ENCODE peak calls at places on chromosomes 2 and 18, in nine cellular contexts. P is esophagus squamous epithelium, W is HAP-1, G is prostate gland, S is GM23248, A is tibial artery, V is skeletal muscle cell, Z is fibroblast of villous mesenchyme, N is cardiac fibroblast. X is an unnamed sample.

GRCh38 chr2:150480241-150480640 is 7.2 kb downstream of the RND3 start:
- DNase-seq in P (no peak), W (no peak), G (no peak), S (peak; percentile 85), A (no peak), V (no peak), Z (peak; percentile 63), N (peak; percentile 61), X (peak; percentile 68)

GRCh38 chr2:235551965-235552364 is 58.1 kb downstream of the AGAP1 start:
- DNase-seq in P (no peak), W (peak; percentile 54), G (peak; percentile 75), S (peak; percentile 53), A (no peak), V (no peak), Z (peak; percentile 56), N (peak; percentile 56), X (peak; percentile 64)

GRCh38 chr2:54609647-54610046 is 113.8 kb upstream of the EML6 start:
- DNase-seq in P (no peak), W (no peak), G (no peak), S (no peak), A (no peak), V (no peak), Z (no peak), N (no peak), X (no peak)

GRCh38 chr2:241609859-241610793 is 26.8 kb downstream of the THAP4 start:
- DNase-seq in P (peak; percentile 52), W (peak; percentile 96), G (peak; percentile 72), S (peak; percentile 95), A (peak; percentile 89), V (peak; percentile 50), Z (peak; percentile 87), N (peak; percentile 81), X (peak; percentile 78)

GRCh38 chr2:153163055-153163454 is 315.5 kb downstream of the RPRM start:
- DNase-seq in P (no peak), W (peak; percentile 69), G (peak; percentile 9), S (peak; percentile 24), A (no peak), V (no peak), Z (peak; percentile 27), N (peak; percentile 7), X (peak; percentile 1)

GRCh38 chr18:23282437-23282781 is 147.1 kb downstream of the CABLES1 start:
- DNase-seq in P (no peak), W (no peak), G (no peak), S (no peak), A (no peak), V (no peak), Z (no peak), N (no peak), X (no peak)

GRCh38 chr18:51621103-51621969 is 423.9 kb upstream of the MEX3C start:
- DNase-seq in P (no peak), W (peak; percentile 71), G (no peak), S (peak; percentile 69), A (no peak), V (no peak), Z (peak; percentile 26), N (peak; percentile 57), X (peak; percentile 75)

GRCh38 chr2:173075781-173076556 is at the start of gene MAP3K20:
- DNase-seq in P (no peak), W (peak; percentile 73), G (peak; percentile 75), S (peak; percentile 87), A (peak; percentile 91), V (no peak), Z (peak; percentile 72), N (peak; percentile 66), X (peak; percentile 82)

GRCh38 chr2:127043367-127044164 is 63.4 kb downstream of the BIN1 start:
- DNase-seq in P (no peak), W (no peak), G (no peak), S (no peak), A (no peak), V (no peak), Z (no peak), N (no peak), X (no peak)

GRCh38 chr2:176105078-176105726 is 1.9 kb upstream of the HOXD11 start:
- DNase-seq in P (no peak), W (no peak), G (no peak), S (peak; percentile 80), A (no peak), V (no peak), Z (peak; percentile 47), N (no peak), X (no peak)
- H3K4me3 ChIP-seq in P (no peak overlapping the region), W (no peak overlapping the region), G (peak overlapping the region; percentile 45), S (peak overlapping the region; percentile 88), A (peak overlapping the region; percentile 5), V (no peak overlapping the region), Z (peak overlapping the region; percentile 63), N (no peak overlapping the region), X (no peak overlapping the region)

GRCh38 chr2:109067829-109068152 is 61.2 kb upstream of the SH3RF3 start:
- DNase-seq in P (no peak), W (no peak), G (no peak), S (no peak), A (no peak), V (no peak), Z (no peak), N (no peak), X (no peak)

GRCh38 chr2:109066501-109066900 is 62.5 kb upstream of the SH3RF3 start:
- DNase-seq in P (no peak), W (no peak), G (no peak), S (no peak), A (no peak), V (no peak), Z (no peak), N (no peak), X (no peak)

GRCh38 chr2:109064660-109065306 is 64.2 kb upstream of the SH3RF3 start:
- DNase-seq in P (no peak), W (no peak), G (no peak), S (no peak), A (no peak), V (no peak), Z (no peak), N (no peak), X (no peak)

GRCh38 chr2:109065335-109065734 is 63.7 kb upstream of the SH3RF3 start:
- DNase-seq in P (no peak), W (no peak), G (no peak), S (no peak), A (no peak), V (no peak), Z (no peak), N (no peak), X (no peak)

DNA sequence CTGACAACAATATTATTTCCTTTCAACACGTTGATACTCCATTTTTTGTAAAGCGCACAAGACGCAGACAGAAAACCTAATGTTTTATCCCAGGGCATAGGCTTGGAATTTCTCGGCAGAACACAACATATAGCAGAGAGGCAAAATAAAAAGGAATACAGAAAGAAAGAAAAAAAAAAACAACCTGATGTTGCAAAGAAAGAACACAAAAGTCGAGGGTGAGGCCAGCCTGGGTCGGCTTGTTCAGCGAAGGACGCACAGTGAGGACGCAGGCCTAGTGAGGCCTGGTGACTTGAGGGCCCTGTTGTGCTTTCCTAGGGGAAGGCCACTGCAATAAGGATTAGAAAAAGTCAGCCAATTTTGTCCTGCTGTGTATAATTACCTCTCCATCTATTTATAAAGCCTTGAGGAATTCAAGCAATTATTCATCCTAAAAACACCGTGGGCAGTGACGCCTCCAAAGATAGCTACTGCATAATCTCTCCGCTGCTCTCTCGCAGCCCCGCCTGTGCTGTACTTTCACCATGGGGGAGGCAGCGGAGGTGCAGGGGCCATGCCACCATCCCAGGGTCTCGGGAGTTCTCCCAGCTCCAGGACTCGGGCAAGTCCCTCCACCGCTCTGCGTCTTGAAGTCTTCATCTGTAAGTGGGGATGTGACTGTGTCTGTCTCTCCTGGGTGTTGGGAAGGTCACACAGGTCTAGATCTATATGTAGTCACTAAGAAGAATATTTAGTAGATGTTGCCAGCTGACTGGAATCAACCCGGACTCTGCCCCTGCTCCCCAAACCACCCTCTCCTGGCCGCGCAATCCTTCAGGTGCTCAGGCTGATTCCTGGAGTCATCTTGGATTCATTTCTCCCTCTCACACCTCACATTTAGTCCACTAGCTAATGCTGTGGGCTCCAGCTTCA is 61.8 kb upstream of the SH3RF3 start:
- DNase-seq in P (no peak), W (no peak), G (no peak), S (no peak), A (no peak), V (no peak), Z (no peak), N (no peak), X (no peak)
- H3K4me3 ChIP-seq in P (no peak overlapping the region), W (no peak overlapping the region), G (no peak overlapping the region), S (no peak overlapping the region), A (no peak overlapping the region), V (no peak overlapping the region), Z (no peak overlapping the region), N (no peak overlapping the region), X (no peak overlapping the region)

DNA sequence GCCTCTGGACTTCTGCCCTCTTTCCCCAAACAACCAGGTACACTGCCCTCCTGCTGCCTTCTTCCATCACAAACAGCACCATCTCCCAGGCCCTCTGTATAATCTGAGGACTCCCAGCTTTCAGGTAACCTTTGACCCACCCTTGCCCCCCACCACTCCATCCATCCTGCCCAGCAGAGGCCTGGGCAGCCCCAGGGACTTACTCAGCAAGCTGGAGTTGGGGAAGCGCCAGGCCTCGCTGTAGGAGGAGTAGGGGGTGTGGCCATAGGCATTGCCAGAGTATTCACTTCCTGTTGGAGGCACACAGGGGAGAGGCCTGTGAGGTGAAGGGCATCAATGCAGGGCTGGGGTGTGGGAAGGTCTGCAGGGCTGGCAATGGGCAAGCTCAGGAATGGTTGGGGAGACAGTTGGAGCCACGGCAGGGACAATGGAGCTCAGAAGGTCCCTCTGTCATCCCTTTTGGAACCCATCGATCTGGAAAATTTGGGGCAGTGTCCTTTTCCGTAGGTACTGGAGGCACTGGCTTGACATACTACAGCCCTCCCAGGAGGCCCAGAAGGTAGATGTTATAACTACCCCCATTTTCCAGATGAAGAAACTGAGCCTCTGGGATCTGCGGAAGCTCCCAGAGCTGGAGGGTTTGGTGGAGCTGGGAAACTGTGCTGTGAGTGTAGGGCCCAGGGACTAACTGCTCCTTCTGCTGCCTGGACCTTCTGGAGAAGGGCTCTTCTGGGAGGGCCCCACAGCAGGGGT is 46.3 kb downstream of the PSD4 start:
- DNase-seq in P (no peak), W (no peak), G (no peak), S (peak; percentile 73), A (peak; percentile 69), V (no peak), Z (peak; percentile 48), N (peak; percentile 66), X (peak; percentile 58)
- H3K4me3 ChIP-seq in P (no peak overlapping the region), W (no peak overlapping the region), G (no peak overlapping the region), S (no peak overlapping the region), A (no peak overlapping the region), V (no peak overlapping the region), Z (no peak overlapping the region), N (no peak overlapping the region), X (no peak overlapping the region)

GRCh38 chr2:217725409-217725808 is 277.4 kb downstream of the TNS1 start:
- DNase-seq in P (no peak), W (no peak), G (no peak), S (no peak), A (no peak), V (no peak), Z (no peak), N (no peak), X (no peak)

GRCh38 chr2:217733461-217733860 is 269.3 kb downstream of the TNS1 start:
- DNase-seq in P (no peak), W (no peak), G (no peak), S (peak; percentile 79), A (no peak), V (no peak), Z (no peak), N (no peak), X (no peak)

GRCh38 chr2:217732995-217733394 is 269.8 kb downstream of the TNS1 start:
- DNase-seq in P (no peak), W (no peak), G (no peak), S (peak; percentile 86), A (no peak), V (no peak), Z (no peak), N (peak; percentile 15), X (no peak)

GRCh38 chr2:217731805-217732204 is 271.0 kb downstream of the TNS1 start:
- DNase-seq in P (no peak), W (no peak), G (no peak), S (peak; percentile 31), A (no peak), V (no peak), Z (no peak), N (peak; percentile 15), X (no peak)

GRCh38 chr2:217729426-217730058 is 273.3 kb downstream of the TNS1 start:
- DNase-seq in P (no peak), W (no peak), G (no peak), S (peak; percentile 75), A (no peak), V (no peak), Z (no peak), N (no peak), X (no peak)
- H3K4me3 ChIP-seq in P (no peak overlapping the region), W (no peak overlapping the region), G (no peak overlapping the region), S (no peak overlapping the region), A (no peak overlapping the region), V (no peak overlapping the region), Z (no peak overlapping the region), N (no peak overlapping the region), X (no peak overlapping the region)

X was measured in choroid plexus epithelial cell.